ENCODE peak calls at places on chromosomes 13 and 19, in four cellular contexts. P is GM12878, A is amygdala, B is A549. X is an unnamed sample.

GRCh38 chr19:53130506-53130905 is 2.2 kb downstream of the ZNF415 start:
- DNase-seq in P (no peak), A (no peak), B (no peak), X (no peak)

GRCh38 chr13:108984251-108984920 is 355.0 kb downstream of the MYO16 start:
- DNase-seq in B (no peak), A (no peak), P (no peak), X (no peak)

GRCh38 chr19:4119763-4120162 is 4.2 kb downstream of the MAP2K2 start:
- DNase-seq in A (no peak), P (no peak), B (no peak), X (no peak)

GRCh38 chr19:2587001-2587719 is 111.2 kb downstream of the GADD45B start:
- DNase-seq in P (no peak), A (no peak), B (no peak), X (no peak)

GRCh38 chr19:7605490-7606222 is 10.0 kb downstream of the CAMSAP3 start:
- DNase-seq in P (peak), A (no peak), B (no peak), X (peak)

GRCh38 chr13:99336750-99337149 is 29.6 kb upstream of the GPR183 start:
- DNase-seq in B (no peak), P (no peak), A (no peak), X (no peak)

GRCh38 chr19:43595605-43595998 is 332 bp downstream of the IRGQ start:
- DNase-seq in B (no peak), A (no peak), P (no peak), X (no peak)

GRCh38 chr13:74891610-74892009 is 590.4 kb downstream of the TBC1D4 start:
- DNase-seq in A (no peak), B (peak), P (no peak), X (no peak)

GRCh38 chr19:46616631-46617322 is 8.1 kb downstream of the PTGIR start:
- DNase-seq in A (no peak), P (no peak), B (peak), X (no peak)